ENCODE peak calls at places on chromosomes 16 and 17, in five cellular contexts. M, J, V, N and L are unnamed samples.

GRCh38 chr17:4837471-4838305 is 4.5 kb downstream of the MINK1 start:
- DNase-seq in M (no peak), J (no peak), V (no peak), N (no peak), L (peak)

GRCh38 chr16:27723711-27724490 is 174.0 kb downstream of the KATNIP start:
- DNase-seq in M (no peak), J (no peak), V (no peak), N (no peak), L (peak)

GRCh38 chr16:85601730-85602401 is 11.3 kb upstream of the GSE1 start:
- DNase-seq in M (no peak), J (no peak), V (no peak), N (no peak), L (no peak)

GRCh38 chr17:75688209-75688771 is 21.2 kb downstream of the SAP30BP start:
- DNase-seq in M (no peak), J (peak), V (no peak), N (no peak), L (peak)

GRCh38 chr17:69540356-69540755 is 125.9 kb downstream of the MAP2K6 start:
- DNase-seq in M (no peak), J (no peak), V (no peak), N (no peak), L (no peak)

GRCh38 chr17:1005361-1005946 is 8.5 kb downstream of the TIMM22 start:
- DNase-seq in M (peak), J (peak), V (peak), N (peak), L (peak)

GRCh38 chr17:19738757-19739156 is 9.3 kb downstream of the ALDH3A1 start:
- DNase-seq in M (no peak), J (no peak), V (no peak), N (no peak), L (no peak)

GRCh38 chr16:82605863-82606620 is 20.7 kb upstream of the CDH13 start:
- DNase-seq in M (no peak), J (no peak), V (no peak), N (no peak), L (no peak)

GRCh38 chr17:17108681-17109049 is 66.4 kb downstream of the MPRIP start:
- DNase-seq in M (peak), J (no peak), V (peak), N (no peak), L (peak)

GRCh38 chr17:20992987-20993862 is 49.6 kb downstream of the USP22 start:
- DNase-seq in M (peak), J (peak), V (peak), N (peak), L (peak)

GRCh38 chr16:11016993-11017392 is 72.6 kb downstream of the CLEC16A start:
- DNase-seq in M (peak), J (no peak), V (no peak), N (peak), L (no peak)

GRCh38 chr17:14245002-14245401 is 8.3 kb upstream of the CDRT15 start:
- DNase-seq in M (no peak), J (no peak), V (no peak), N (no peak), L (no peak)

GRCh38 chr17:68623811-68624210 is 22.6 kb upstream of the FAM20A start:
- DNase-seq in M (no peak), J (no peak), V (no peak), N (no peak), L (no peak)

GRCh38 chr17:80629298-80630028 is 84.8 kb downstream of the RPTOR start:
- DNase-seq in M (no peak), J (no peak), V (no peak), N (no peak), L (no peak)

GRCh38 chr17:47810200-47810821 is 11.3 kb downstream of the OSBPL7 start:
- DNase-seq in M (no peak), J (no peak), V (no peak), N (peak), L (no peak)

GRCh38 chr17:81329279-81329926 is 34.3 kb upstream of the SLC38A10 start:
- DNase-seq in M (peak), J (no peak), V (no peak), N (peak), L (no peak)

GRCh38 chr16:86598607-86599318 is 20.4 kb downstream of the FOXL1 start:
- DNase-seq in M (no peak), J (no peak), V (no peak), N (no peak), L (no peak)

GRCh38 chr16:55033225-55034156 is 102.8 kb downstream of the IRX5 start:
- DNase-seq in M (no peak), J (peak), V (no peak), N (no peak), L (no peak)

GRCh38 chr17:33121272-33121671 is 129.6 kb downstream of the SPACA3 start:
- DNase-seq in M (no peak), J (no peak), V (no peak), N (no peak), L (no peak)

GRCh38 chr17:58165981-58166380 is 801 bp upstream of the OR4D2 start:
- DNase-seq in M (no peak), J (no peak), V (no peak), N (no peak), L (no peak)

GRCh38 chr17:64202683-64203430 is 60.2 kb downstream of the TEX2 start:
- DNase-seq in M (no peak), J (no peak), V (no peak), N (peak), L (peak)

GRCh38 chr17:57344261-57344660 is 87.9 kb downstream of the MSI2 start:
- DNase-seq in M (no peak), J (no peak), V (no peak), N (no peak), L (no peak)

GRCh38 chr17:32482568-32483320 is 4.0 kb upstream of the CDK5R1 start:
- DNase-seq in M (no peak), J (peak), V (no peak), N (no peak), L (no peak)

GRCh38 chr17:2214047-2214717 is 89.4 kb downstream of the SMG6 start:
- DNase-seq in M (no peak), J (no peak), V (no peak), N (peak), L (peak)

GRCh38 chr17:44627513-44627912 is 28.8 kb upstream of the MEIOC start:
- DNase-seq in M (no peak), J (no peak), V (no peak), N (no peak), L (no peak)

GRCh38 chr16:82738699-82739098 is 111.9 kb downstream of the CDH13 start:
- DNase-seq in M (no peak), J (no peak), V (no peak), N (no peak), L (no peak)

GRCh38 chr17:43673516-43674323 is 12.0 kb upstream of the MEOX1 start:
- DNase-seq in M (peak), J (peak), V (peak), N (peak), L (peak)

GRCh38 chr16:1996175-1996574 is 6.4 kb downstream of the SYNGR3 start:
- DNase-seq in M (no peak), J (no peak), V (no peak), N (no peak), L (no peak)

GRCh38 chr17:2282297-2282873 is 21.2 kb downstream of the SMG6 start:
- DNase-seq in M (no peak), J (no peak), V (no peak), N (peak), L (peak)

GRCh38 chr17:64331946-64332493 is 58.6 kb downstream of the PECAM1 start:
- DNase-seq in M (no peak), J (peak), V (no peak), N (no peak), L (no peak)

GRCh38 chr17:19538095-19539039 is 4.7 kb downstream of the SLC47A1 start:
- DNase-seq in M (no peak), J (no peak), V (no peak), N (no peak), L (peak)